ENCODE peak calls at places on chromosomes 7 and 10, in nine cellular contexts. T is progenitor cell of endocrine pancreas, R is pancreas, B is cardiac muscle cell, V is tibial nerve, M is AG10803, Z is NB4, O is mammary epithelial cell, Y is osteocyte. K is an unnamed sample.

GRCh38 chr7:125695631-125696030 is 766.0 kb upstream of the POT1 start:
- DNase-seq in M (no peak), Z (no peak), R (no peak), Y (no peak), B (no peak), O (no peak), V (no peak), T (no peak), K (no peak)

GRCh38 chr7:111587715-111588433 is 25.6 kb upstream of the IMMP2L start:
- DNase-seq in B (no peak), R (no peak), Y (no peak), V (no peak), T (no peak), Z (no peak), M (peak), O (peak), K (no peak)

GRCh38 chr7:102985176-102985783 is 72.5 kb downstream of the LRRC17 start:
- DNase-seq in Y (no peak), M (no peak), B (peak), T (no peak), O (peak), Z (no peak), V (no peak), R (no peak), K (no peak)

GRCh38 chr10:4837551-4837950 is 11.5 kb downstream of the AKR1E2 start:
- DNase-seq in Z (no peak), V (peak), B (no peak), Y (peak), R (no peak), T (no peak), O (no peak), M (no peak), K (no peak)

GRCh38 chr10:110305767-110306451 is 1.2 kb upstream of the SMNDC1 start:
- DNase-seq in Z (peak), B (peak), V (peak), R (no peak), M (peak), Y (no peak), T (no peak), O (peak), K (no peak)

GRCh38 chr7:47648301-47648900 is 66.5 kb upstream of the TNS3 start:
- DNase-seq in T (no peak), R (no peak), Y (no peak), O (no peak), B (peak), M (peak), Z (no peak), V (no peak), K (no peak)

GRCh38 chr10:129917936-129918335 is 46.1 kb downstream of the EBF3 start:
- DNase-seq in T (no peak), R (no peak), Y (no peak), B (no peak), O (no peak), M (no peak), V (no peak), Z (no peak), K (no peak)

GRCh38 chr7:106239406-106239805 is 45.4 kb downstream of the NAMPT start:
- DNase-seq in Y (no peak), M (no peak), B (no peak), O (no peak), V (no peak), Z (no peak), T (no peak), R (no peak), K (no peak)

GRCh38 chr10:62620491-62620890 is 184.0 kb upstream of the ADO start:
- DNase-seq in Z (peak), B (no peak), M (no peak), Y (no peak), V (no peak), O (no peak), R (no peak), T (no peak), K (no peak)

GRCh38 chr7:154195266-154195665 is 143.1 kb downstream of the DPP6 start:
- DNase-seq in B (no peak), R (no peak), O (no peak), Y (no peak), M (no peak), Z (no peak), T (no peak), V (no peak), K (no peak)

GRCh38 chr10:110376021-110376773 is 71.5 kb upstream of the SMNDC1 start:
- DNase-seq in M (no peak), Z (peak), B (no peak), R (no peak), Y (no peak), O (no peak), T (peak), V (no peak), K (no peak)

GRCh38 chr7:57868771-57869483 is 418.9 kb downstream of the ZNF716 start:
- DNase-seq in T (no peak), V (no peak), Y (peak), O (no peak), R (peak), B (no peak), Z (no peak), M (no peak), K (no peak)

GRCh38 chr10:48896756-48897437 is 42.7 kb downstream of the LRRC18 start:
- DNase-seq in M (peak), O (no peak), R (no peak), V (no peak), B (no peak), Y (peak), T (no peak), Z (no peak), K (no peak)

GRCh38 chr7:151706568-151707469 is 170.1 kb downstream of the PRKAG2 start:
- DNase-seq in Y (no peak), Z (no peak), V (no peak), O (no peak), R (peak), T (no peak), B (peak), M (no peak), K (no peak)

GRCh38 chr7:151704284-151704968 is 172.5 kb downstream of the PRKAG2 start:
- DNase-seq in R (peak), Z (no peak), B (no peak), T (no peak), M (no peak), V (no peak), O (no peak), Y (no peak), K (no peak)

GRCh38 chr7:151707757-151708156 is 169.2 kb downstream of the PRKAG2 start:
- DNase-seq in V (no peak), M (no peak), R (peak), Z (no peak), O (no peak), B (no peak), Y (no peak), T (no peak), K (no peak)

GRCh38 chr7:151704969-151705743 is 171.8 kb downstream of the PRKAG2 start:
- DNase-seq in O (no peak), V (no peak), Y (no peak), T (no peak), B (no peak), Z (no peak), M (no peak), R (peak), K (no peak)

DNA sequence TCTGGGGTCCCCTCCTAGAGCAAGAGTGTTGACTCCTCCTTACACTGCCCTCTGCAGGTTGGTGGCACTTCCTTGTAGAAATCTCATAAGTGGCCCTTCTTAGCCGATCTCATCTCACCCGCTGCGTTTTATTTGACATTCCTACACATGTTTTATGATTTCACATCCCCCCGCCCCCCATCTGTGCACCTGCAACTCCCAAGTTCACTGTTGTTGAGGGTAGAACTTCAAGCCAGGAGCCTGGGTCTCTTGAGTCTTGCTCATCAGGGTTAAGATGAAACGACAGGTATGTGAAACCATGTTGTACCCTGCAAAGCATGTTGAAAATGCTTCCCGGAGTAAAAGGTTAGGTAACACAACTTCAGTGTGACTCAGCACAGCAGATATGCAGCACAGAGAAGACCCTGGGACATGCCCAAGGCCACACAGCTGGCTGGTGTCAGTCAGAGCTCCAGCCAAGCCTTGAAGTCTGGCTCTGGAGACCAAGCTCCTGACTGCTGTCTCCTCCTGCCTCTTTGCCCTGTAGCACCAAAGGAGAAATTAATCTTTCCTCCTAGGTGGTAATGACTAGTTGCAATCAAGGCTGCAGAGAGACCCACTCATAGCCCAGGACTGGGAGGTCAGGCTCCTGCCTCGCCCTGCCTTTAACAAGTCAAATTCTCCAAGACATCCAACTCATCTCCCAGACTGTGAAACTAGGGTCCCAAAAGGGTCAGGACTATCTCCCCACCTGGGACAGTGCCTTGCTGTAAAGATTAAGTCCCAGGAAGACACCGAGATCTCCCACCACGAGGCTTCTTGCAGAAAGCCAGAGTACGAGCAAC is 171.0 kb downstream of the PRKAG2 start:
- DNase-seq in M (peak), B (peak), R (peak), O (peak), Z (peak), Y (no peak), V (no peak), T (no peak), K (no peak)
- TF ChIP-seq CTCF in M (peak), B (peak), R (no peak), O (peak), Z (peak), Y (peak), V (peak), T (peak), K (no peak)

GRCh38 chr10:16049050-16049449 is 188.7 kb upstream of the MINDY3 start:
- DNase-seq in Z (peak), V (no peak), T (no peak), M (no peak), B (no peak), Y (no peak), O (no peak), R (no peak), K (no peak)
- TF ChIP-seq CTCF in Z (no peak), V (no peak), T (no peak), M (no peak), B (no peak), Y (no peak), O (no peak), R (no peak), K (no peak)

DNA sequence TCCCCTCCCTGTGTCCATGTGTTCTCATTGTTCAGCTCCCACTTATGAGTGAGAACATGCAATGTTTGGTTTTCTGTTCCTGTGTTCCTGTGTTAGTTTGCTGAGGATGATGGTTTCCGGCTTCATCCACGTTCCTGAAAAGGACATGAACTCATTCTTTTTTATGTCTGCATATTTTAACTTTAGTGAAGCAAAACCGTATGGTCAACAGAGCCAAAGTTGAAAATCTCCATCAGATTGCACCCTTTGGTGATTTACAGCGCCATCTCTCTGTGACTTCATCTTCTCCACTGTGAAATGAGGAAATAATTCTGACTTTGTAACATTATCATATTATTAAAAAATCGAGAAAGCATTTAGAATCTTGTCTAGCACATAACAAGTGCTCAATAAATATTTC is 132.3 kb upstream of the PLXDC2 start:
- DNase-seq in T (no peak), B (peak), Z (no peak), M (peak), O (no peak), R (no peak), Y (no peak), V (no peak), K (no peak)
- TF ChIP-seq CTCF in T (no peak), B (peak), Z (no peak), M (peak), O (no peak), R (no peak), Y (peak), V (no peak), K (no peak)

DNA sequence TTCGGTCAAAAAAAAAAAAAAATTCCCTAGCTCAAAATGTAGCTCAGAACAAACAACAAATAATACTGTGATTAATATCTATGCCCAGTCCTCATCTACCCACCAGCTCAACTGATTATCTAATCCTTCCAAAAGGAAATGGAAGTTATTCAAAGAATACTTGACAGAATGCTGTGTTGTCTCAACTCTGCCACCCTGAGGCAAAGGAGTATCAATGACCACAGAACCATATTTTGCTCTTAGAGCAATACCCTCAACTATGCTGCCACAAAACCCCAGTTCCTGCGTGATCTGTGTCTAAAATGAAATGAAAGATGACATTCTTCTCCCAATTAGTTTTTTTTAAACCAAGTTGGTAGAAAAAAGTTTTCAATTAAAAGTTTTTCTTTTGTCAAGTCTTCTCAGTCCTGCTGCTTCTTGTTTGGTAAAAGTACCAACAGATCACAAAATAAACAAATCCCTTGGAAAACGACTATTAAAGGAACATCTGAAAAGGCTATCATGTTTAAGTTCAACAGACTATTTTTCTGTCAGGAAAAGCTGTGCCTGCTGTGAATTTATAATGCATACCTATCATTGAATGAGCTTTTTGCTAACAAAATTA is 21.6 kb downstream of the RBM28 start:
- DNase-seq in B (peak), Y (no peak), O (peak), R (no peak), V (no peak), T (no peak), Z (peak), M (peak), K (no peak)
- TF ChIP-seq CTCF in B (peak), Y (peak), O (peak), R (no peak), V (no peak), T (peak), Z (peak), M (peak), K (no peak)

GRCh38 chr7:22113041-22113440 is 167.3 kb upstream of the CDCA7L start:
- DNase-seq in V (no peak), O (no peak), R (no peak), Z (no peak), Y (no peak), B (no peak), T (no peak), M (no peak), K (no peak)

GRCh38 chr7:22117222-22117621 is 171.5 kb upstream of the CDCA7L start:
- DNase-seq in Y (no peak), R (no peak), M (no peak), Z (no peak), V (no peak), B (no peak), O (no peak), T (no peak), K (no peak)

GRCh38 chr7:22120391-22121053 is 174.8 kb upstream of the CDCA7L start:
- DNase-seq in M (no peak), R (no peak), Z (no peak), O (no peak), B (no peak), Y (no peak), T (no peak), V (no peak), K (no peak)

GRCh38 chr7:22114440-22114981 is 168.8 kb upstream of the CDCA7L start:
- DNase-seq in M (no peak), O (no peak), B (no peak), R (no peak), V (no peak), Z (no peak), T (no peak), Y (no peak), K (no peak)

DNA sequence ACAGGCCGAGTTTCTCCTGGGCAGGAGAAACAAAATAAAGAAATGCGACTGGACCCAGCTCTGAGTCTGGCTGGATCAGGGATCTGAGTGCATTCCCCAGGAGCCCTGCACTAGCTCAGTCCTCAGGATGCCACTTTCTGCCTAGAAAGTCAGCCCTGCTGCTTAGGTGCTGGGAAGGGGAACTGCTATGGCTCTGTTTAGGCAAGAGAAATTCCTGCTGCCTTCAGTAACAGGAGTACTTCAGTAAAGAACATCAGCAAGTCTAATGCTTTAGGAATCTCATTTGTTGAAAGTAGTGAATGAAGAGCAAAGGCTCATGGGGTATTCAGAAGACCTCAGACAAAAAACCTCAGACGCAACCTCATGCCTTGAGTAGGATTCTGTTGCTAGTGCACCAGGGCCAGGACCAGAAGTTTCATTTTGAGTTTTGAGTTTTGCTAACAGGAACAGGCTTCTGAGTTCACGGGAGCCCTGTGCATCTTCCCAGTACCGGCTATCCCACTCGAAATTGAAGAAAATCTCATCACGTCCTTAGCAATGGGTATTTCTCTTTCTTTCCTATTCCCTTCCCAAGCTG is 170.8 kb upstream of the CDCA7L start:
- DNase-seq in M (peak), B (no peak), Z (no peak), Y (no peak), T (no peak), V (no peak), R (no peak), O (no peak), K (no peak)
- TF ChIP-seq CTCF in M (no peak), B (no peak), Z (no peak), Y (no peak), T (no peak), V (no peak), R (no peak), O (no peak), K (no peak)

GRCh38 chr7:96017877-96018276 is 245.5 kb downstream of the DYNC1I1 start:
- DNase-seq in B (no peak), R (peak), M (no peak), Z (no peak), V (no peak), T (peak), O (no peak), Y (no peak), K (no peak)

GRCh38 chr7:96016735-96017134 is 244.4 kb downstream of the DYNC1I1 start:
- DNase-seq in Y (no peak), M (no peak), B (no peak), O (no peak), V (no peak), T (no peak), R (no peak), Z (no peak), K (no peak)

GRCh38 chr7:96023376-96023775 is 251.0 kb downstream of the DYNC1I1 start:
- DNase-seq in M (peak), Y (no peak), B (no peak), Z (no peak), O (no peak), T (no peak), R (no peak), V (no peak), K (no peak)

GRCh38 chr7:96026006-96026405 is 253.7 kb downstream of the DYNC1I1 start:
- DNase-seq in T (no peak), Y (no peak), R (no peak), B (no peak), O (no peak), Z (no peak), V (no peak), M (peak), K (no peak)

GRCh38 chr7:96021533-96021932 is 249.2 kb downstream of the DYNC1I1 start:
- DNase-seq in O (peak), B (no peak), Z (no peak), V (no peak), R (no peak), T (no peak), M (peak), Y (no peak), K (no peak)
- TF ChIP-seq CTCF in O (no peak), B (no peak), Z (no peak), V (no peak), R (no peak), T (no peak), M (no peak), Y (no peak), K (no peak)

GRCh38 chr10:75910032-75910431 is 478.6 kb downstream of the LRMDA start:
- DNase-seq in Z (peak), R (no peak), O (no peak), T (no peak), B (peak), V (peak), M (peak), Y (no peak), K (no peak)
- TF ChIP-seq CTCF in Z (peak), R (peak), O (peak), T (peak), B (peak), V (peak), M (peak), Y (peak), K (no peak)

GRCh38 chr7:142835487-142835886 is 19.4 kb upstream of the EPHB6 start:
- DNase-seq in T (no peak), Y (no peak), V (no peak), B (no peak), Z (no peak), R (no peak), O (no peak), M (no peak), K (no peak)
- TF ChIP-seq CTCF in T (no peak), Y (no peak), V (no peak), B (no peak), Z (no peak), R (no peak), O (no peak), M (no peak), K (no peak)

GRCh38 chr7:157248659-157249058 is 88.1 kb upstream of the DNAJB6 start:
- DNase-seq in Z (no peak), M (no peak), Y (no peak), T (no peak), O (no peak), R (no peak), V (no peak), B (no peak), K (no peak)

GRCh38 chr7:157255201-157255606 is 81.6 kb upstream of the DNAJB6 start:
- DNase-seq in V (no peak), Y (no peak), T (no peak), R (no peak), M (no peak), O (no peak), B (peak), Z (no peak), K (no peak)

GRCh38 chr7:157250605-157251228 is 86.1 kb upstream of the DNAJB6 start:
- DNase-seq in T (peak), R (no peak), B (peak), Y (no peak), O (peak), M (peak), V (peak), Z (peak), K (no peak)

GRCh38 chr7:157253850-157254249 is 83.0 kb upstream of the DNAJB6 start:
- DNase-seq in O (no peak), Z (no peak), B (no peak), V (no peak), R (peak), M (no peak), T (no peak), Y (no peak), K (no peak)
- TF ChIP-seq CTCF in O (no peak), Z (no peak), B (no peak), V (no peak), R (no peak), M (no peak), T (no peak), Y (no peak), K (no peak)